ENCODE peak calls at places on chromosome 12, in ten cellular contexts. Q is nucleus accumbens, T is memory B cell, O is GM04504, N is hypothalamus, A is aorta, M is NCI-H524, X is foreskin melanocyte, B is NT2/D1, Z is lung. E is an unnamed sample.

GRCh38 chr12:54036620-54037359 is 3.9 kb downstream of the HOXC5 start:
- DNase-seq in X (no peak), O (no peak), T (no peak), A (no peak), B (no peak), M (peak), Q (no peak), Z (no peak), N (no peak), E (no peak)

GRCh38 chr12:107558141-107558815 is 127.3 kb upstream of the PWP1 start:
- DNase-seq in X (no peak), M (peak), B (no peak), O (no peak), Z (no peak), A (no peak), Q (no peak), T (no peak), N (no peak), E (no peak)

GRCh38 chr12:104058796-104059195 is 5.5 kb upstream of the HCFC2 start:
- DNase-seq in A (no peak), O (no peak), T (no peak), X (no peak), Q (no peak), M (no peak), N (no peak), B (no peak), Z (no peak), E (no peak)

GRCh38 chr12:81077686-81078441 is at the start of gene ACSS3:
- DNase-seq in A (peak), B (peak), Z (peak), M (peak), Q (peak), T (no peak), X (no peak), O (no peak), N (peak), E (peak)

GRCh38 chr12:114241973-114242434 is 163.9 kb downstream of the TBX5 start:
- DNase-seq in B (no peak), A (no peak), T (no peak), X (no peak), Q (no peak), O (no peak), N (no peak), Z (no peak), M (no peak), E (no peak)

GRCh38 chr12:24561411-24561871 is 387.5 kb downstream of the BCAT1 start:
- DNase-seq in A (no peak), Z (no peak), T (no peak), N (no peak), X (peak), M (peak), Q (no peak), B (no peak), O (no peak), E (no peak)

GRCh38 chr12:104130760-104131159 is 7.2 kb downstream of the NFYB start:
- DNase-seq in O (no peak), A (no peak), T (no peak), X (no peak), Z (no peak), Q (no peak), M (no peak), N (no peak), B (no peak), E (no peak)

GRCh38 chr12:80894179-80894578 is 43.6 kb downstream of the LIN7A start:
- DNase-seq in O (no peak), B (no peak), N (no peak), X (no peak), T (no peak), M (no peak), Q (no peak), Z (no peak), A (no peak), E (no peak)

GRCh38 chr12:127245009-127245408 is 1022.0 kb upstream of the TMEM132C start:
- DNase-seq in M (no peak), N (no peak), B (no peak), T (no peak), X (no peak), A (no peak), O (no peak), Z (no peak), Q (no peak), E (no peak)

GRCh38 chr12:79927772-79928474 is 7.0 kb downstream of the PPP1R12A start:
- DNase-seq in O (peak), N (no peak), X (no peak), A (no peak), Z (no peak), B (no peak), Q (no peak), M (no peak), T (no peak), E (no peak)

GRCh38 chr12:116591608-116592115 is 32.5 kb downstream of the MAP1LC3B2 start:
- DNase-seq in O (no peak), B (no peak), A (no peak), Z (no peak), M (no peak), X (no peak), Q (no peak), N (no peak), T (no peak), E (no peak)

GRCh38 chr12:15931590-15932053 is 20.5 kb downstream of the DERA start:
- DNase-seq in X (no peak), T (peak), O (no peak), B (no peak), A (no peak), Z (no peak), N (no peak), M (peak), Q (no peak), E (no peak)

GRCh38 chr12:59651230-59651920 is 55.5 kb downstream of the SLC16A7 start:
- DNase-seq in A (no peak), X (peak), B (no peak), Z (no peak), Q (no peak), N (no peak), O (no peak), T (no peak), M (no peak), E (no peak)

GRCh38 chr12:92047058-92047826 is 98.4 kb downstream of the BTG1 start:
- DNase-seq in T (no peak), A (no peak), O (no peak), M (no peak), Q (no peak), B (no peak), N (no peak), Z (no peak), X (no peak), E (no peak)

GRCh38 chr12:632102-632696 is 31.0 kb downstream of the NINJ2 start:
- DNase-seq in B (peak), M (no peak), A (no peak), X (peak), Z (peak), O (peak), T (no peak), N (no peak), Q (no peak), E (no peak)

GRCh38 chr12:12734054-12734453 is 16.9 kb downstream of the CDKN1B start:
- DNase-seq in Z (no peak), T (no peak), Q (no peak), B (no peak), A (no peak), M (no peak), O (peak), X (no peak), N (no peak), E (no peak)

GRCh38 chr12:4978737-4979136 is 64.9 kb upstream of the KCNA5 start:
- DNase-seq in X (no peak), M (peak), Z (no peak), T (no peak), B (no peak), N (no peak), Q (no peak), O (no peak), A (no peak), E (no peak)

GRCh38 chr12:62263956-62264355 is 3.8 kb downstream of the USP15 start:
- DNase-seq in X (no peak), Q (no peak), Z (no peak), B (no peak), M (no peak), T (no peak), O (no peak), A (no peak), N (no peak), E (no peak)

GRCh38 chr12:11981174-11981733 is 89.5 kb upstream of the BCL2L14 start:
- DNase-seq in A (no peak), T (no peak), Z (no peak), Q (no peak), M (no peak), O (no peak), B (no peak), X (no peak), N (no peak), E (no peak)

GRCh38 chr12:108728820-108729611 is 2.3 kb downstream of the CORO1C start:
- DNase-seq in Z (no peak), M (no peak), Q (no peak), A (no peak), X (no peak), O (no peak), T (no peak), B (no peak), N (no peak), E (no peak)

GRCh38 chr12:57591567-57592325 is 754 bp downstream of the PIP4K2C start:
- DNase-seq in Z (peak), X (no peak), N (no peak), Q (no peak), M (no peak), A (no peak), B (no peak), O (no peak), T (no peak), E (no peak)

GRCh38 chr12:104886418-104887401 is 71.4 kb downstream of the SLC41A2 start:
- DNase-seq in N (no peak), A (no peak), T (no peak), M (peak), Q (no peak), B (no peak), Z (no peak), X (no peak), O (no peak), E (no peak)

GRCh38 chr12:49674318-49674985 is 32.8 kb downstream of the FMNL3 start:
- DNase-seq in A (no peak), O (no peak), Z (no peak), B (no peak), M (peak), N (no peak), Q (no peak), X (peak), T (no peak), E (no peak)

GRCh38 chr12:27305673-27306504 is 26.7 kb upstream of the BMAL2 start:
- DNase-seq in X (no peak), B (peak), N (no peak), A (no peak), T (no peak), Q (no peak), Z (no peak), O (no peak), M (peak), E (no peak)

GRCh38 chr12:120404271-120404670 is 33.6 kb upstream of the COX6A1 start:
- DNase-seq in O (no peak), X (no peak), Z (no peak), A (no peak), B (no peak), Q (no peak), N (no peak), M (peak), T (no peak), E (no peak)

GRCh38 chr12:122090759-122091535 is 12.4 kb downstream of the MLXIP start:
- DNase-seq in T (no peak), A (peak), M (no peak), B (no peak), Z (no peak), N (no peak), O (peak), Q (no peak), X (no peak), E (no peak)

GRCh38 chr12:47739959-47740358 is 14.7 kb upstream of the ENDOU start:
- DNase-seq in M (no peak), T (no peak), Q (no peak), A (no peak), O (no peak), N (no peak), Z (no peak), B (no peak), X (no peak), E (no peak)

GRCh38 chr12:78555802-78556201 is 308.8 kb upstream of the SYT1 start:
- DNase-seq in M (no peak), O (no peak), A (no peak), X (peak), T (no peak), B (no peak), Z (no peak), Q (no peak), N (no peak), E (no peak)

GRCh38 chr12:40300490-40300889 is 75.7 kb downstream of the LRRK2 start:
- DNase-seq in Q (no peak), M (no peak), A (no peak), Z (no peak), X (no peak), N (no peak), T (no peak), O (peak), B (no peak), E (no peak)

GRCh38 chr12:112420740-112421139 is 2.0 kb downstream of the PTPN11 start:
- DNase-seq in M (no peak), Q (no peak), Z (no peak), X (no peak), B (no peak), A (no peak), O (no peak), N (no peak), T (no peak), E (no peak)

GRCh38 chr12:80472912-80473500 is 29.0 kb downstream of the PTPRQ start:
- DNase-seq in N (no peak), A (no peak), Q (no peak), M (peak), Z (no peak), T (no peak), O (peak), B (peak), X (peak), E (no peak)

E was measured in iPS DF 19.7.